ENCODE peak calls at places on chromosomes 1 and 21, in five cellular contexts. D is heart left ventricle, M is tibial nerve, W is foreskin keratinocyte, N is lower lobe of right lung. C is an unnamed sample.

GRCh38 chr1:162627662-162628296 is 4.5 kb upstream of the DDR2 start:
- DNase-seq in M (no peak), W (no peak), N (no peak), D (no peak), C (no peak)

GRCh38 chr21:26405735-26406361 is 167.2 kb downstream of the CYYR1 start:
- DNase-seq in W (peak; percentile 91), D (no peak), N (no peak), M (no peak), C (no peak)

GRCh38 chr1:224559971-224560728 is 56.0 kb upstream of the CNIH3 start:
- DNase-seq in W (peak; percentile 59), N (no peak), M (no peak), D (no peak), C (no peak)

GRCh38 chr1:23727362-23727811 is 15.9 kb upstream of the ELOA start:
- DNase-seq in M (peak; percentile 60), N (peak; percentile 92), W (no peak), D (peak; percentile 68), C (peak; percentile 38)

GRCh38 chr1:183719976-183720497 is 66.9 kb upstream of the APOBEC4 start:
- DNase-seq in N (no peak), M (no peak), D (no peak), W (no peak), C (no peak)

GRCh38 chr1:6580588-6581270 is 935 bp downstream of the ZBTB48 start:
- DNase-seq in D (peak; percentile 44), M (no peak), N (peak; percentile 58), W (no peak), C (no peak)

GRCh38 chr1:165633624-165634023 is 2.6 kb downstream of the MGST3 start:
- DNase-seq in M (no peak), D (no peak), N (no peak), W (no peak), C (no peak)

GRCh38 chr1:9591669-9592509 is 3.2 kb downstream of the TMEM201 start:
- DNase-seq in M (no peak), W (no peak), D (no peak), N (peak; percentile 44), C (no peak)

GRCh38 chr1:6979003-6979577 is 193.8 kb downstream of the CAMTA1 start:
- DNase-seq in M (no peak), N (no peak), D (no peak), W (no peak), C (no peak)

GRCh38 chr1:214933375-214933774 is 149.2 kb upstream of the KCNK2 start:
- DNase-seq in D (no peak), N (no peak), W (no peak), M (no peak), C (no peak)

GRCh38 chr21:34938079-34938764 is 110.9 kb downstream of the RUNX1 start:
- DNase-seq in W (no peak), N (no peak), M (no peak), D (no peak), C (no peak)

GRCh38 chr1:156401681-156402081 is 32.7 kb downstream of the RHBG start:
- DNase-seq in M (no peak), N (no peak), D (no peak), W (no peak), C (no peak)

GRCh38 chr21:19853709-19854575 is 1144.3 kb upstream of the NCAM2 start:
- DNase-seq in W (no peak), M (no peak), D (peak; percentile 21), N (no peak), C (no peak)

GRCh38 chr1:158819461-158820443 is 11.4 kb upstream of the MNDA start:
- DNase-seq in M (no peak), W (peak; percentile 11), D (no peak), N (no peak), C (no peak)
- H3K27ac ChIP-seq in M (no peak overlapping the region), W (no peak overlapping the region), D (no peak overlapping the region), N (peak overlapping the region; percentile 38), C (no peak overlapping the region)

GRCh38 chr21:36929622-36930021 is 36.8 kb downstream of the HLCS start:
- DNase-seq in D (no peak), N (no peak), W (peak; percentile 84), M (peak; percentile 12), C (peak; percentile 50)

GRCh38 chr21:36928960-36929359 is 37.5 kb downstream of the HLCS start:
- DNase-seq in M (no peak), N (no peak), D (no peak), W (no peak), C (no peak)

GRCh38 chr21:36923270-36923669 is 43.2 kb downstream of the HLCS start:
- DNase-seq in D (no peak), W (no peak), N (no peak), M (no peak), C (no peak)

GRCh38 chr21:36926989-36927695 is 39.3 kb downstream of the HLCS start:
- DNase-seq in N (no peak), D (no peak), M (no peak), W (no peak), C (no peak)

DNA sequence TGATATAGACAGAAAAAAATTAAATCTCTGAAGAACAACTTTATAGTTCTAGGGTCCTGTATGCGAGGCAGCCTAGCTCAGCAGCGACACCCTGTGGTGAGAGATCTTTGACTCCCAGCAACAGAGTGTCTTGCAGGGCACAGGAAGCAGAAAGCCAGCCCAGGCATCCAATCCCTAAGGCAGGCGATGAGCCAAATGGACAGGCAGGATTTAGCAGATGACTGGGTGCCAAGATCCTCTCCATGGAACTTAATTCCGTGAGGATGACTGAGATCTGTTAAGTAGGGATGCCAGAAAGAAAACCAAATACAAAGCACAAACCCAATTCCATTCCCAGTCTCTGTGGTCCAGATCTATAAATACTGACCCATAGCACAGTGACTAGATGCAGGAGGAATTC is 38.8 kb downstream of the HLCS start:
- DNase-seq in D (peak; percentile 77), W (peak; percentile 51), N (peak; percentile 73), M (peak; percentile 87), C (peak; percentile 89)
- TF ChIP-seq CTCF in D (peak; percentile 91), W (peak; percentile 94), N (peak; percentile 91), M (peak; percentile 87), C (peak; percentile 94)

GRCh38 chr1:154429841-154430611 is 24.9 kb downstream of the IL6R start:
- DNase-seq in W (no peak), M (no peak), D (no peak), N (no peak), C (no peak)
- H3K27ac ChIP-seq in W (peak overlapping the region; percentile 97), M (peak overlapping the region; percentile 54), D (no peak overlapping the region), N (no peak overlapping the region), C (peak overlapping the region; percentile 67)

GRCh38 chr1:45928486-45929205 is 125.2 kb downstream of the MAST2 start:
- DNase-seq in D (no peak), N (no peak), W (no peak), M (no peak), C (no peak)
- TF ChIP-seq CTCF in D (no peak), N (no peak), W (no peak), M (no peak), C (no peak)

DNA sequence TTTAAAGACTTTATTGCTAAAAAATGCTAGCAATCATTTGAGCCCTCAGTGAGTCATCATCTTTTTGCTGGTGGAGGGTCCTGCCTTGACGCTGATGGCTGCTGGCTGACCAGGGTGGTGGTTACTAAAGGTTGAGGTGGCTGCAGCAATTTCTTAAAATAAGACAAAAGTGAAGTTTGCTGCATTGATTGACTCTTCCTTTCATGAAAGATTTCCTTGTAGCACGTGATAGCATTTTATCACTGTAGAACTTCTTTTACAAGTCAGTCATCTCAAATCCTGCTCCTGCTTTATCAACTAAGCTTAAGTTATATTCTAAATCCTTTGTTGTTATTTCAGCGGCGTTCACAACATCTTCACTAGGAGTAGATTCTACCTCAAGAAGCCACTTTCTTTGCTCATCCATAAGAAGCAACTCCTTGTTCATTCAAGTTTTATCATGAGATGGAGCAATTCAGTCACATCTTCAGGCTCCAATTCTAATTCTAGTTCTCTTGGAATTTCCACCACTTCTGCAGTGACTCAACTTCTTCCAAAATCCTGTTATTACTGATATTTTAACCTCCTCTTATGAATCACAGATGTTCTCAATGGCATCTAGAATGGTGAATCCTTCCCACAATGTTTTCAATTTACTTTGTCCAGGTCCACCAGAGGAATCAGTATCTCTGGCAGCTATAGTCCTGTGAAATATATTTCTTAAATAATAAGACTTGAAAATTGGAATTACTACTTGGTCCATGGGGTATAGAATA is 17.6 kb upstream of the RGS1 start:
- DNase-seq in M (no peak), D (no peak), N (no peak), W (no peak), C (no peak)
- H3K27ac ChIP-seq in M (no peak overlapping the region), D (no peak overlapping the region), N (no peak overlapping the region), W (no peak overlapping the region), C (no peak overlapping the region)

GRCh38 chr1:21050031-21050430 is 126.7 kb downstream of the EIF4G3 start:
- DNase-seq in D (no peak), M (no peak), N (no peak), W (no peak), C (no peak)

GRCh38 chr1:21051177-21051576 is 125.5 kb downstream of the EIF4G3 start:
- DNase-seq in D (no peak), N (no peak), M (no peak), W (no peak), C (no peak)

GRCh38 chr1:21046132-21046531 is 130.6 kb downstream of the EIF4G3 start:
- DNase-seq in M (no peak), D (no peak), N (no peak), W (no peak), C (no peak)

GRCh38 chr1:21045351-21045750 is 131.3 kb downstream of the EIF4G3 start:
- DNase-seq in N (no peak), D (no peak), M (no peak), W (no peak), C (no peak)

GRCh38 chr1:21048462-21048861 is 128.2 kb downstream of the EIF4G3 start:
- DNase-seq in M (no peak), D (no peak), W (no peak), N (no peak), C (no peak)
- TF ChIP-seq CTCF in M (no peak), D (no peak), W (no peak), N (no peak), C (no peak)

C was measured in dorsolateral prefrontal cortex.